ENCODE peak calls at places on chromosomes 11 and 22, in ten cellular contexts. One of them, this sample, is unnamed.
A peak's percentile ranks its signal among the peaks of the same experiment; 100 is the strongest.

GRCh38 chr11:18452927-18453326 is 2.7 kb upstream of the LDHAL6A start:
- DNase-seq in heart right ventricle: no peak
- DNase-seq in lower lobe of right lung: no peak
- DNase-seq in endodermal cell: no peak
- DNase-seq in effector memory CD4-positive, alpha-beta T cell: no peak
- DNase-seq in upper lobe of right lung: no peak
- DNase-seq in CD8-positive, alpha-beta memory T cell: no peak
- DNase-seq in PC-3: peak; percentile 60
- DNase-seq in Caco-2: no peak
- DNase-seq in body of pancreas: no peak
- DNase-seq in this sample: no peak

GRCh38 chr11:63670738-63671321 is 346 bp downstream of the ATL3 start:
- DNase-seq in heart right ventricle: peak; percentile 37
- DNase-seq in lower lobe of right lung: peak; percentile 75
- DNase-seq in endodermal cell: peak; percentile 84
- DNase-seq in effector memory CD4-positive, alpha-beta T cell: no peak
- DNase-seq in upper lobe of right lung: peak; percentile 86
- DNase-seq in CD8-positive, alpha-beta memory T cell: peak; percentile 5
- DNase-seq in PC-3: peak; percentile 72
- DNase-seq in Caco-2: peak; percentile 71
- DNase-seq in body of pancreas: peak; percentile 64
- DNase-seq in this sample: peak; percentile 77

GRCh38 chr11:27025957-27026356 is 14.7 kb upstream of the BBOX1 start:
- DNase-seq in heart right ventricle: no peak
- DNase-seq in lower lobe of right lung: no peak
- DNase-seq in endodermal cell: no peak
- DNase-seq in effector memory CD4-positive, alpha-beta T cell: no peak
- DNase-seq in upper lobe of right lung: no peak
- DNase-seq in CD8-positive, alpha-beta memory T cell: no peak
- DNase-seq in PC-3: no peak
- DNase-seq in Caco-2: no peak
- DNase-seq in body of pancreas: no peak
- DNase-seq in this sample: no peak

GRCh38 chr22:49300951-49301397 is 526.7 kb downstream of the BRD1 start:
- DNase-seq in heart right ventricle: no peak
- DNase-seq in lower lobe of right lung: no peak
- DNase-seq in endodermal cell: peak; percentile 20
- DNase-seq in effector memory CD4-positive, alpha-beta T cell: no peak
- DNase-seq in upper lobe of right lung: peak; percentile 37
- DNase-seq in CD8-positive, alpha-beta memory T cell: no peak
- DNase-seq in PC-3: no peak
- DNase-seq in Caco-2: no peak
- DNase-seq in body of pancreas: no peak
- DNase-seq in this sample: no peak

GRCh38 chr11:1568451-1568911 is 3.6 kb downstream of the DUSP8 start:
- DNase-seq in heart right ventricle: no peak
- DNase-seq in lower lobe of right lung: no peak
- DNase-seq in endodermal cell: peak; percentile 96
- DNase-seq in effector memory CD4-positive, alpha-beta T cell: peak; percentile 44
- DNase-seq in upper lobe of right lung: peak; percentile 63
- DNase-seq in CD8-positive, alpha-beta memory T cell: peak; percentile 72
- DNase-seq in PC-3: no peak
- DNase-seq in Caco-2: no peak
- DNase-seq in body of pancreas: peak; percentile 26
- DNase-seq in this sample: no peak

GRCh38 chr11:11876458-11876857 is 34.7 kb downstream of the USP47 start:
- DNase-seq in heart right ventricle: no peak
- DNase-seq in lower lobe of right lung: no peak
- DNase-seq in endodermal cell: peak; percentile 75
- DNase-seq in effector memory CD4-positive, alpha-beta T cell: no peak
- DNase-seq in upper lobe of right lung: no peak
- DNase-seq in CD8-positive, alpha-beta memory T cell: no peak
- DNase-seq in PC-3: peak; percentile 33
- DNase-seq in Caco-2: peak; percentile 51
- DNase-seq in body of pancreas: peak; percentile 16
- DNase-seq in this sample: peak; percentile 15

GRCh38 chr11:26575946-26576345 is 3.9 kb upstream of the MUC15 start:
- DNase-seq in heart right ventricle: no peak
- DNase-seq in lower lobe of right lung: no peak
- DNase-seq in endodermal cell: no peak
- DNase-seq in effector memory CD4-positive, alpha-beta T cell: no peak
- DNase-seq in upper lobe of right lung: no peak
- DNase-seq in CD8-positive, alpha-beta memory T cell: no peak
- DNase-seq in PC-3: no peak
- DNase-seq in Caco-2: no peak
- DNase-seq in body of pancreas: no peak
- DNase-seq in this sample: no peak

GRCh38 chr11:58524232-58525036 is 16.5 kb upstream of the OR5B21 start:
- DNase-seq in heart right ventricle: peak; percentile 60
- DNase-seq in lower lobe of right lung: no peak
- DNase-seq in endodermal cell: peak; percentile 88
- DNase-seq in effector memory CD4-positive, alpha-beta T cell: peak; percentile 20
- DNase-seq in upper lobe of right lung: no peak
- DNase-seq in CD8-positive, alpha-beta memory T cell: peak; percentile 31
- DNase-seq in PC-3: peak; percentile 92
- DNase-seq in Caco-2: peak; percentile 71
- DNase-seq in body of pancreas: peak; percentile 71
- DNase-seq in this sample: peak; percentile 38

GRCh38 chr11:4482445-4482844 is at the start of gene OR52K1:
- DNase-seq in heart right ventricle: no peak
- DNase-seq in lower lobe of right lung: peak; percentile 54
- DNase-seq in endodermal cell: no peak
- DNase-seq in effector memory CD4-positive, alpha-beta T cell: no peak
- DNase-seq in upper lobe of right lung: no peak
- DNase-seq in CD8-positive, alpha-beta memory T cell: no peak
- DNase-seq in PC-3: no peak
- DNase-seq in Caco-2: no peak
- DNase-seq in body of pancreas: no peak
- DNase-seq in this sample: no peak

GRCh38 chr11:27291302-27291889 is 71.6 kb downstream of the CCDC34 start:
- DNase-seq in heart right ventricle: no peak
- DNase-seq in lower lobe of right lung: no peak
- DNase-seq in endodermal cell: no peak
- DNase-seq in effector memory CD4-positive, alpha-beta T cell: no peak
- DNase-seq in upper lobe of right lung: no peak
- DNase-seq in CD8-positive, alpha-beta memory T cell: no peak
- DNase-seq in PC-3: peak; percentile 22
- DNase-seq in Caco-2: peak; percentile 21
- DNase-seq in body of pancreas: no peak
- DNase-seq in this sample: no peak

GRCh38 chr11:70524096-70524922 is 126.0 kb downstream of the CTTN start:
- DNase-seq in heart right ventricle: no peak
- DNase-seq in lower lobe of right lung: no peak
- DNase-seq in endodermal cell: peak; percentile 68
- DNase-seq in effector memory CD4-positive, alpha-beta T cell: no peak
- DNase-seq in upper lobe of right lung: peak; percentile 43
- DNase-seq in CD8-positive, alpha-beta memory T cell: no peak
- DNase-seq in PC-3: no peak
- DNase-seq in Caco-2: no peak
- DNase-seq in body of pancreas: no peak
- DNase-seq in this sample: no peak

GRCh38 chr11:103111400-103111799 is 2.2 kb downstream of the DYNC2H1 start:
- DNase-seq in heart right ventricle: no peak
- DNase-seq in lower lobe of right lung: no peak
- DNase-seq in endodermal cell: no peak
- DNase-seq in effector memory CD4-positive, alpha-beta T cell: no peak
- DNase-seq in upper lobe of right lung: no peak
- DNase-seq in CD8-positive, alpha-beta memory T cell: no peak
- DNase-seq in PC-3: no peak
- DNase-seq in Caco-2: no peak
- DNase-seq in body of pancreas: no peak
- DNase-seq in this sample: no peak

DNA sequence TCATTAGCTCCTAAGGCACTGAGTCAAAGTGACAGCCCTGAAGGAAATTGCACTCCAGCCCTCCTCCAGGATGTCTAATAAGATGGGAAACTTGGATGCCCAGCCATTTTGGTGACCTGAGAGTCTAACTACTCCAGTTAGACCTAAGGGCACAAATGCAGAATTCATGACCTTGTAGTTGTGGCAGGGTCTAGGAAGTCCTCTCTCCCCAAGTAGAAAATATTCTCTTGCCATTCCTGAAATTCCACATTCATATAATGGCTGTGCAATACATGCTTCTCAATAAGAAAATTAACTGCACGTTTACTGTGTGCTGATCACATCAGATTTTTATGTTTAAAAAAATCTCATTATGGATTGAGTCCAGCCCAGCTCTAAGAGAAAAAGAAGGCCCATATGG is 133.8 kb upstream of the LDLRAD3 start:
- DNase-seq in heart right ventricle: no peak
- DNase-seq in lower lobe of right lung: no peak
- DNase-seq in endodermal cell: no peak
- DNase-seq in effector memory CD4-positive, alpha-beta T cell: no peak
- DNase-seq in upper lobe of right lung: no peak
- DNase-seq in CD8-positive, alpha-beta memory T cell: no peak
- DNase-seq in PC-3: no peak
- DNase-seq in Caco-2: no peak
- DNase-seq in body of pancreas: no peak
- DNase-seq in this sample: no peak
- H3K36me3 ChIP-seq in heart right ventricle: no peaks in the 10 kb centered on the region
- H3K36me3 ChIP-seq in lower lobe of right lung: peaks cover 21% of the 10 kb centered on the region
- H3K36me3 ChIP-seq in endodermal cell: peaks cover 9% of the 10 kb centered on the region
- H3K36me3 ChIP-seq in effector memory CD4-positive, alpha-beta T cell: peaks cover 3% of the 10 kb centered on the region
- H3K36me3 ChIP-seq in upper lobe of right lung: peaks cover 13% of the 10 kb centered on the region
- H3K36me3 ChIP-seq in CD8-positive, alpha-beta memory T cell: peaks cover 8% of the 10 kb centered on the region
- H3K36me3 ChIP-seq in PC-3: peaks cover 3% of the 10 kb centered on the region
- H3K36me3 ChIP-seq in Caco-2: no peaks in the 10 kb centered on the region
- H3K36me3 ChIP-seq in body of pancreas: no peaks in the 10 kb centered on the region
- H3K36me3 ChIP-seq in this sample: peaks cover 20% of the 10 kb centered on the region

GRCh38 chr11:121426476-121427454 is 25.3 kb upstream of the SORL1 start:
- DNase-seq in heart right ventricle: peak; percentile 30
- DNase-seq in lower lobe of right lung: peak; percentile 68
- DNase-seq in endodermal cell: peak; percentile 86
- DNase-seq in effector memory CD4-positive, alpha-beta T cell: peak; percentile 21
- DNase-seq in upper lobe of right lung: peak; percentile 77
- DNase-seq in CD8-positive, alpha-beta memory T cell: peak; percentile 23
- DNase-seq in PC-3: peak; percentile 43
- DNase-seq in Caco-2: peak; percentile 75
- DNase-seq in body of pancreas: no peak
- DNase-seq in this sample: peak; percentile 24
- H3K4me3 ChIP-seq in heart right ventricle: peak overlapping the region; percentile 34
- H3K4me3 ChIP-seq in lower lobe of right lung: peak overlapping the region; percentile 42
- H3K4me3 ChIP-seq in endodermal cell: peak overlapping the region; percentile 77
- H3K4me3 ChIP-seq in effector memory CD4-positive, alpha-beta T cell: peak overlapping the region; percentile 43
- H3K4me3 ChIP-seq in upper lobe of right lung: peak overlapping the region; percentile 28
- H3K4me3 ChIP-seq in CD8-positive, alpha-beta memory T cell: peak overlapping the region; percentile 64
- H3K4me3 ChIP-seq in PC-3: peak overlapping the region; percentile 66
- H3K4me3 ChIP-seq in Caco-2: peak overlapping the region; percentile 26
- H3K4me3 ChIP-seq in body of pancreas: no peak overlapping the region
- H3K4me3 ChIP-seq in this sample: no peak overlapping the region

DNA sequence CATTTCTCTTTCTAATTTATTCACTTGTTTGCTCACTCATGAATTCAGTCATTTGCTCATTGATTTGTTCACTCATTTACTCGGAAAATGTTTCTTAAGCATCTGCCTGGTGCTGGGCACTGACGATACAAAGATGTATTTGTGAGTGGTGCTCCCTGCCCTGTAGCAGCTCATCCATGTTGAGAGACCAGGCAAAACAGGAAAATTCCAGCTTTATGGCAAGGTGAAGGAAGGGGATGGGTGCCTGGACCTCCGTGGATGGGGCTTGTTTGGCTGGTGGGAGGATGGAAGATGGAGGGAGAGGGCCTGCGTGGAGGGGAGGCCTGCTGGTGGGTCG is 53.1 kb downstream of the TBC1D22A start:
- DNase-seq in heart right ventricle: no peak
- DNase-seq in lower lobe of right lung: no peak
- DNase-seq in endodermal cell: no peak
- DNase-seq in effector memory CD4-positive, alpha-beta T cell: no peak
- DNase-seq in upper lobe of right lung: no peak
- DNase-seq in CD8-positive, alpha-beta memory T cell: no peak
- DNase-seq in PC-3: no peak
- DNase-seq in Caco-2: no peak
- DNase-seq in body of pancreas: no peak
- DNase-seq in this sample: no peak
- H3K36me3 ChIP-seq in heart right ventricle: no peaks in the 10 kb centered on the region
- H3K36me3 ChIP-seq in lower lobe of right lung: no peaks in the 10 kb centered on the region
- H3K36me3 ChIP-seq in endodermal cell: peaks cover 4% of the 10 kb centered on the region
- H3K36me3 ChIP-seq in effector memory CD4-positive, alpha-beta T cell: peaks cover 6% of the 10 kb centered on the region
- H3K36me3 ChIP-seq in upper lobe of right lung: no peaks in the 10 kb centered on the region
- H3K36me3 ChIP-seq in CD8-positive, alpha-beta memory T cell: no peaks in the 10 kb centered on the region
- H3K36me3 ChIP-seq in PC-3: no peaks in the 10 kb centered on the region
- H3K36me3 ChIP-seq in Caco-2: no peaks in the 10 kb centered on the region
- H3K36me3 ChIP-seq in body of pancreas: no peaks in the 10 kb centered on the region
- H3K36me3 ChIP-seq in this sample: peaks cover 7% of the 10 kb centered on the region

GRCh38 chr11:35171226-35171625 is 32.3 kb downstream of the CD44 start:
- DNase-seq in heart right ventricle: no peak
- DNase-seq in lower lobe of right lung: no peak
- DNase-seq in endodermal cell: no peak
- DNase-seq in effector memory CD4-positive, alpha-beta T cell: no peak
- DNase-seq in upper lobe of right lung: no peak
- DNase-seq in CD8-positive, alpha-beta memory T cell: no peak
- DNase-seq in PC-3: no peak
- DNase-seq in Caco-2: no peak
- DNase-seq in body of pancreas: no peak
- DNase-seq in this sample: no peak

GRCh38 chr11:35177370-35177769 is 38.4 kb downstream of the CD44 start:
- DNase-seq in heart right ventricle: no peak
- DNase-seq in lower lobe of right lung: no peak
- DNase-seq in endodermal cell: no peak
- DNase-seq in effector memory CD4-positive, alpha-beta T cell: no peak
- DNase-seq in upper lobe of right lung: no peak
- DNase-seq in CD8-positive, alpha-beta memory T cell: no peak
- DNase-seq in PC-3: no peak
- DNase-seq in Caco-2: no peak
- DNase-seq in body of pancreas: no peak
- DNase-seq in this sample: no peak

GRCh38 chr11:35173620-35174278 is 34.8 kb downstream of the CD44 start:
- DNase-seq in heart right ventricle: no peak
- DNase-seq in lower lobe of right lung: no peak
- DNase-seq in endodermal cell: no peak
- DNase-seq in effector memory CD4-positive, alpha-beta T cell: no peak
- DNase-seq in upper lobe of right lung: no peak
- DNase-seq in CD8-positive, alpha-beta memory T cell: no peak
- DNase-seq in PC-3: peak; percentile 60
- DNase-seq in Caco-2: peak; percentile 51
- DNase-seq in body of pancreas: no peak
- DNase-seq in this sample: no peak

GRCh38 chr11:35173011-35173511 is 34.1 kb downstream of the CD44 start:
- DNase-seq in heart right ventricle: no peak
- DNase-seq in lower lobe of right lung: peak; percentile 68
- DNase-seq in endodermal cell: no peak
- DNase-seq in effector memory CD4-positive, alpha-beta T cell: no peak
- DNase-seq in upper lobe of right lung: peak; percentile 63
- DNase-seq in CD8-positive, alpha-beta memory T cell: no peak
- DNase-seq in PC-3: peak; percentile 35
- DNase-seq in Caco-2: peak; percentile 91
- DNase-seq in body of pancreas: peak; percentile 54
- DNase-seq in this sample: no peak

DNA sequence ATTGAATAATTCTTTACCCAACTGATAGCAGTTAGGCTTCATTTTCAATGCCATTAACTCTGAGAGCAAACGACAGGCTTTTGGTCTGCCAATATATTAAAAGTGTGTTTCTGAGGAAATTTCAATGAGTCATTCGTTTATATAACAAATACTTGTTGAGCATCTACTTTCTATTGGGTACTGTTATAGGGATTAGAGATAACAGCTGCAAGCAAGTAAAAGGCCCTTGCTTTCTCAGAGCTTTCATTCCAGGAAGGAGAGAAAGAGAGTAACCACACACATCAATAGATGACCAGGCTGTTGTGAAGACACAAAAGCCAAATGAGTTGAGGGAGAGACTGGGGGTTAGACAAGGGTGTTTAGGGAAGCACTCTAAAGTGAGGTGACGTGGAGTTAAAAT is 35.7 kb downstream of the CD44 start:
- DNase-seq in heart right ventricle: no peak
- DNase-seq in lower lobe of right lung: no peak
- DNase-seq in endodermal cell: no peak
- DNase-seq in effector memory CD4-positive, alpha-beta T cell: no peak
- DNase-seq in upper lobe of right lung: no peak
- DNase-seq in CD8-positive, alpha-beta memory T cell: no peak
- DNase-seq in PC-3: peak; percentile 46
- DNase-seq in Caco-2: no peak
- DNase-seq in body of pancreas: no peak
- DNase-seq in this sample: no peak
- H3K4me3 ChIP-seq in heart right ventricle: no peak overlapping the region
- H3K4me3 ChIP-seq in lower lobe of right lung: no peak overlapping the region
- H3K4me3 ChIP-seq in endodermal cell: no peak overlapping the region
- H3K4me3 ChIP-seq in effector memory CD4-positive, alpha-beta T cell: no peak overlapping the region
- H3K4me3 ChIP-seq in upper lobe of right lung: no peak overlapping the region
- H3K4me3 ChIP-seq in CD8-positive, alpha-beta memory T cell: no peak overlapping the region
- H3K4me3 ChIP-seq in PC-3: no peak overlapping the region
- H3K4me3 ChIP-seq in Caco-2: no peak overlapping the region
- H3K4me3 ChIP-seq in body of pancreas: no peak overlapping the region
- H3K4me3 ChIP-seq in this sample: no peak overlapping the region